ENCODE peak calls at places on chromosomes 7 and 10, in ten cellular contexts. P is activated T-cell treated with anti-CD3 and anti-CD28 coated beads, Interleukin-2, amount 50 U/mL, for 72 hours; O is mucosa of gallbladder; R is ELR; Q is left ventricle myocardium superior; B is Karpas-422; N is heart left ventricle; D is activated naive CD8-positive, alpha-beta T cell treated with anti-CD3 and anti-CD28 coated beads, Interleukin-2, amount 50 U/mL, for 24 hours; W is T follicular helper cell; X is retina. M is an unnamed sample.

GRCh38 chr10:79223346-79224048 is 123.8 kb upstream of the PPIF start:
- DNase-seq in P (no peak), O (peak; percentile 76), R (no peak), Q (peak; percentile 86), B (no peak), N (peak; percentile 92), D (no peak), W (no peak), X (peak; percentile 64), M (peak; percentile 54)

GRCh38 chr10:103327906-103328305 is 23.0 kb downstream of the PCGF6 start:
- DNase-seq in P (no peak), O (no peak), R (no peak), Q (no peak), B (no peak), N (no peak), D (no peak), W (no peak), X (no peak), M (no peak)

GRCh38 chr10:119498889-119499864 is 43.3 kb downstream of the RGS10 start:
- DNase-seq in P (no peak), O (no peak), R (no peak), Q (no peak), B (no peak), N (no peak), D (no peak), W (no peak), X (no peak), M (no peak)

GRCh38 chr7:50303894-50304157 is 690 bp upstream of the IKZF1 start:
- DNase-seq in P (peak; percentile 60), O (no peak), R (no peak), Q (peak; percentile 49), B (peak; percentile 78), N (no peak), D (no peak), W (no peak), X (no peak), M (no peak)

GRCh38 chr7:17986826-17987225 is 40.8 kb downstream of the PRPS1L1 start:
- DNase-seq in P (no peak), O (no peak), R (peak; percentile 86), Q (no peak), B (no peak), N (no peak), D (no peak), W (no peak), X (no peak), M (no peak)

GRCh38 chr7:106177738-106178592 is 65.9 kb upstream of the SYPL1 start:
- DNase-seq in P (no peak), O (no peak), R (no peak), Q (peak; percentile 53), B (no peak), N (peak; percentile 47), D (no peak), W (no peak), X (no peak), M (no peak)

GRCh38 chr7:1413936-1414639 is 45.2 kb downstream of the MICALL2 start:
- DNase-seq in P (no peak), O (no peak), R (no peak), Q (no peak), B (no peak), N (no peak), D (no peak), W (no peak), X (no peak), M (no peak)

GRCh38 chr10:113844091-113844490 is 9.8 kb downstream of the DCLRE1A start:
- DNase-seq in P (no peak), O (no peak), R (no peak), Q (no peak), B (no peak), N (no peak), D (no peak), W (no peak), X (no peak), M (no peak)

GRCh38 chr7:134290286-134290685 is 26.4 kb downstream of the SLC35B4 start:
- DNase-seq in P (no peak), O (peak; percentile 33), R (peak; percentile 36), Q (no peak), B (no peak), N (no peak), D (no peak), W (no peak), X (no peak), M (no peak)

GRCh38 chr7:124843336-124843735 is 77.7 kb upstream of the GPR37 start:
- DNase-seq in P (no peak), O (no peak), R (no peak), Q (no peak), B (no peak), N (no peak), D (no peak), W (no peak), X (no peak), M (no peak)

GRCh38 chr7:129664029-129665012 is 52.8 kb downstream of the NRF1 start:
- DNase-seq in P (no peak), O (no peak), R (peak; percentile 82), Q (no peak), B (peak; percentile 79), N (no peak), D (no peak), W (no peak), X (peak; percentile 25), M (no peak)

GRCh38 chr7:106681815-106682495 is 21.0 kb upstream of the CCDC71L start:
- DNase-seq in P (no peak), O (no peak), R (peak; percentile 69), Q (no peak), B (no peak), N (no peak), D (no peak), W (no peak), X (no peak), M (no peak)

GRCh38 chr7:140080919-140081318 is 18.2 kb upstream of the PARP12 start:
- DNase-seq in P (no peak), O (no peak), R (no peak), Q (no peak), B (no peak), N (no peak), D (no peak), W (no peak), X (no peak), M (no peak)

GRCh38 chr10:14056545-14057332 is 274.0 kb downstream of the FRMD4A start:
- DNase-seq in P (no peak), O (no peak), R (peak; percentile 89), Q (no peak), B (no peak), N (no peak), D (no peak), W (no peak), X (peak; percentile 65), M (peak; percentile 53)

GRCh38 chr7:32347244-32347828 is 142.8 kb downstream of the LSM5 start:
- DNase-seq in P (peak; percentile 35), O (no peak), R (peak; percentile 34), Q (no peak), B (peak; percentile 78), N (no peak), D (peak; percentile 45), W (no peak), X (peak; percentile 11), M (peak; percentile 48)

GRCh38 chr10:47359101-47359500 is 10.9 kb downstream of the RBP3 start:
- DNase-seq in P (no peak), O (no peak), R (no peak), Q (no peak), B (no peak), N (no peak), D (no peak), W (no peak), X (no peak), M (no peak)

GRCh38 chr7:70545214-70545613 is 586.7 kb upstream of the GALNT17 start:
- DNase-seq in P (no peak), O (no peak), R (no peak), Q (no peak), B (no peak), N (no peak), D (no peak), W (no peak), X (no peak), M (no peak)

GRCh38 chr10:31072453-31072852 is 40.8 kb upstream of the ZNF438 start:
- DNase-seq in P (no peak), O (no peak), R (no peak), Q (no peak), B (no peak), N (no peak), D (no peak), W (no peak), X (no peak), M (no peak)

GRCh38 chr7:88306590-88307048 is at the start of gene STEAP4:
- DNase-seq in P (no peak), O (peak; percentile 83), R (peak; percentile 4), Q (peak; percentile 85), B (no peak), N (peak; percentile 86), D (peak; percentile 4), W (no peak), X (peak; percentile 60), M (peak; percentile 40)

GRCh38 chr7:108345710-108346336 is 110.4 kb downstream of the NRCAM start:
- DNase-seq in P (no peak), O (no peak), R (no peak), Q (no peak), B (no peak), N (no peak), D (no peak), W (no peak), X (peak; percentile 64), M (no peak)

GRCh38 chr10:17101257-17101909 is 28.2 kb downstream of the CUBN start:
- DNase-seq in P (no peak), O (peak; percentile 38), R (no peak), Q (no peak), B (no peak), N (no peak), D (no peak), W (no peak), X (no peak), M (no peak)

GRCh38 chr10:119217401-119217800 is 10.0 kb downstream of the GRK5 start:
- DNase-seq in P (no peak), O (no peak), R (no peak), Q (peak; percentile 44), B (no peak), N (no peak), D (no peak), W (no peak), X (no peak), M (no peak)

GRCh38 chr10:86632951-86633350 is 21.4 kb upstream of the OPN4 start:
- DNase-seq in P (no peak), O (no peak), R (no peak), Q (no peak), B (no peak), N (no peak), D (no peak), W (no peak), X (no peak), M (no peak)

GRCh38 chr10:95485030-95485429 is 76.1 kb downstream of the SORBS1 start:
- DNase-seq in P (no peak), O (no peak), R (no peak), Q (no peak), B (no peak), N (no peak), D (no peak), W (no peak), X (no peak), M (no peak)

GRCh38 chr10:93138113-93138870 is 64.6 kb downstream of the CYP26A1 start:
- DNase-seq in P (no peak), O (no peak), R (no peak), Q (no peak), B (no peak), N (no peak), D (no peak), W (no peak), X (no peak), M (no peak)

GRCh38 chr10:114401195-114401741 is 3.0 kb downstream of the AFAP1L2 start:
- DNase-seq in P (no peak), O (peak; percentile 46), R (peak; percentile 32), Q (peak; percentile 79), B (no peak), N (peak; percentile 79), D (no peak), W (no peak), X (no peak), M (no peak)

GRCh38 chr7:31782411-31782991 is 95.5 kb downstream of the PPP1R17 start:
- DNase-seq in P (peak; percentile 1), O (no peak), R (peak; percentile 92), Q (no peak), B (peak; percentile 86), N (no peak), D (no peak), W (no peak), X (peak; percentile 46), M (no peak)

GRCh38 chr10:98848361-98848760 is 387.3 kb downstream of the HPSE2 start:
- DNase-seq in P (no peak), O (no peak), R (peak; percentile 13), Q (no peak), B (no peak), N (no peak), D (no peak), W (no peak), X (no peak), M (no peak)